ENCODE peak calls at places on chromosomes 1 and 21, in ten cellular contexts. J is GM06990, K is pancreas, E is heart left ventricle, Z is body of pancreas, P is cardiac muscle cell, R is PC-3, D is brain microvascular endothelial cell, F is K562, S is heart right ventricle. Q is an unnamed sample. For H3K27me3, the result is how much of the 10 kb centered on the place peaks cover.

GRCh38 chr1:91007092-91007491 is 14.7 kb downstream of the ZNF644 start:
- DNase-seq in D (no peak), F (no peak), K (no peak), J (no peak), S (no peak), E (no peak), R (no peak), P (no peak), Z (no peak), Q (no peak)

GRCh38 chr1:228998179-228998578 is 262.9 kb downstream of the RHOU start:
- DNase-seq in P (no peak), S (no peak), E (no peak), Z (peak), J (no peak), D (no peak), R (no peak), K (no peak), F (no peak), Q (no peak)

GRCh38 chr1:79633456-79633855 is 626.9 kb upstream of the ADGRL4 start:
- DNase-seq in S (no peak), P (no peak), J (no peak), F (no peak), D (no peak), R (peak), E (no peak), K (no peak), Z (no peak), Q (no peak)

GRCh38 chr1:151823175-151823574 is 8.4 kb downstream of the RORC start:
- DNase-seq in P (no peak), E (no peak), K (no peak), Z (no peak), D (no peak), S (no peak), R (no peak), J (no peak), F (no peak), Q (no peak)

GRCh38 chr21:33418686-33419085 is 15.5 kb downstream of the IFNGR2 start:
- DNase-seq in E (peak), S (peak), J (no peak), K (no peak), Z (no peak), D (no peak), R (no peak), F (no peak), P (no peak), Q (no peak)

GRCh38 chr1:79355073-79355472 is 348.5 kb upstream of the ADGRL4 start:
- DNase-seq in F (no peak), K (no peak), J (no peak), S (no peak), E (no peak), Z (no peak), D (peak), R (no peak), P (no peak), Q (no peak)

GRCh38 chr1:161736332-161736969 is 13.1 kb upstream of the DUSP12 start:
- DNase-seq in D (no peak), P (no peak), Z (no peak), K (no peak), F (no peak), R (peak), S (no peak), E (no peak), J (no peak), Q (no peak)

GRCh38 chr1:152926091-152926490 is 17.7 kb downstream of the IVL start:
- DNase-seq in K (no peak), Z (no peak), F (no peak), E (no peak), S (no peak), J (no peak), P (no peak), R (peak), D (no peak), Q (no peak)

GRCh38 chr1:208030320-208031091 is 119.6 kb upstream of the CD34 start:
- DNase-seq in Z (peak), J (no peak), E (peak), S (peak), K (no peak), D (peak), F (no peak), P (no peak), R (no peak), Q (no peak)

GRCh38 chr1:246567258-246568235 is 1.3 kb downstream of the CNST start:
- DNase-seq in R (peak), F (no peak), E (no peak), J (no peak), Z (no peak), P (peak), S (no peak), D (peak), K (no peak), Q (no peak)

DNA sequence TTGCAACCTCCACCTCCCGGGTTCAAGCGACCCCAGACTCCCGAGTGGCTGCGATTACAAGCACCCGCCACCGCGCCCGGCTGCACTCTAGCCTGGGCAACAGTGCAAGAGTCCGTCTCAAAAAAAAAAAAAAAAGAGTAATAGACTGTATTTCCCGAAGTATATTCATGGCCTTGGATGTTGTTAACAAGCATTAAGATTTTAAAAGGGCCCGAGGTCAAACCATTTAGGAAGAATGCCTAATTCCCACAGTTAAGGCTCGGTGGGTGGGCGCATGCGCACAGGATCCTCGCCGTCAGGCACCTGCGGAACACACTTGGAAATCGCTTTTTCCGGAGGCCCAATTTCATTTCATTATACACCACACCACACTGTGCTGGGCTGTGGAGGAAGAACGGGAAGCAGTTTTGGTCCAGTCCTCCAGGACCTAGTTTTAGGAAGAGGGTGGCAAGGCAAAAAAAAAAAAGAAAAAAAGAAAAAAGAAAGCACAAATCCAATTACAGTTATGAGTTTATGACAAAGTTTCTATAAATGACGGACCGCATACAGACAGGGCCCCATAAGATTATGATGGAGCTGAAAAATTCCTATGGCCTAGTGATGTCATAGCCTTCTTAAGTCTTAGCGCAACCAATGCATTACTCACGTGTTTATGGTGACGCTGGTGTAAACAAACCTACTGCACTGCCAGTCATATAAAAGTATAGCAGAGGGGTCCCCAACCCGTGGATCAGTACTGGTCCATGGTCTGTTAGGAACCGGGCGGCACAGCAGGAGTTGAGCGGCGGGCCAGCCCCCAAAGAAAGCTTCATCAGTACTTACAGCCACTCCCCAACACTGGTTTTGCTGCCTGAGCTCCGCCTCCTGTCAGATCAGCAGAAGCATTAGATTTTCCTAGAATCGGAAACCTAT is 38.2 kb downstream of the H3-3A start:
- DNase-seq in R (peak), Z (peak), D (peak), J (no peak), F (no peak), K (peak), E (peak), P (no peak), S (peak), Q (no peak)
- H3K4me3 ChIP-seq in R (peak), Z (peak), D (peak), J (peak), F (no peak), K (peak), E (peak), P (peak), S (peak), Q (peak)

GRCh38 chr1:217431395-217431794 is 199.5 kb downstream of the GPATCH2 start:
- DNase-seq in P (no peak), S (no peak), Z (no peak), D (no peak), E (no peak), J (no peak), K (no peak), R (peak), F (no peak), Q (no peak)
- TF ChIP-seq CTCF in P (peak), S (no peak), Z (no peak), D (peak), E (no peak), J (no peak), K (no peak), R (peak), F (no peak), Q (no peak)

GRCh38 chr1:181493885-181494284 is 10.6 kb downstream of the CACNA1E start:
- DNase-seq in Z (no peak), F (no peak), D (no peak), E (no peak), P (no peak), S (no peak), R (no peak), K (no peak), J (no peak), Q (no peak)
- H3K27me3 ChIP-seq in Z (under half), F (under half), D (under half), E (half or more), P (half or more), S (half or more), R (under half), K (under half), J (under half), Q (under half)

GRCh38 chr1:37557402-37557801 is 662 bp downstream of the DNALI1 start:
- DNase-seq in S (no peak), R (no peak), Z (no peak), P (no peak), E (no peak), J (no peak), F (no peak), K (no peak), D (no peak), Q (no peak)
- H3K4me3 ChIP-seq in S (no peak), R (no peak), Z (no peak), P (peak), E (peak), J (no peak), F (no peak), K (peak), D (peak), Q (peak)

DNA sequence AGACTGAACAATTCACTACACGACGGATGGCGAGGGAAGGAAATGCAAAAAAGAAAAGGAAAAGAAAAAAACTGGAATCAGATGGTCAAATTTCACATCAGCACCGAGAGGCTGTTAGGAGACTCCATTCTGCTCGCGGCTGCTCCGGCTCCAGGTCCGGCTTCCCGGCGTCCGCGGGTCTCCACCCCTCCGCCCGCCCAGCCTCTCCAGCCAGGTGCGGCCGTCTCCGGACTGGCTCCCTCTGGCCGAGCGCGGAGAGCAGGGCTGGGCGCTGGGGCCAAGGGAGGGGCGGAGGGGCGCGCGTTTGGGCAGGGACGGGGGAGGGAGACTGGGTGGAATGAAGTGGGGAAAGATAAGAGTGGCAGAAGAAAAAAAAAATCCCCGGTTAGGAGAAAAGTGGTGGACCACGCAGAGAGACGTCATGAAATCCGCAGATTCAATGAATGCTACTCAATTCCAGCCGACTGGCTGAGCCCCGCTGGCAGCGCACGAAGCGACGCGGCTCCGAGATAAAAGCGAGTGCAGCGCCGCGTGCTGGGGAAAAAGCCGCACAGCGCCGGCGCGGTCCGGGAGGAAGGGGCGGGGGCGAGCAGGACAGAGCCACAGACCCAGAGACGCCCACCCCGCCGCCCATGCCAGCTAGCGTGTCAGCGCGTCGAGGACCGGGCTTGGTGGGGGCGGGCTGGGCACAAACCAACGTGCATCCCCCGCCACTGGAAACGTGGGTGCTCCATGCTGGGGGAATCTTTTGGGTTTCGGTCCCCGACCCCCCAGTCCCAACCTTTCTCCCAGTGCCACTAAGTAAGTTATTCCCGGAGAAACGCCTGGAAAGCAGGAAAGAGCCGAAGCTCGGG is at the start of gene KCNJ6:
- DNase-seq in D (peak), Z (peak), F (peak), S (no peak), J (no peak), E (peak), P (peak), K (peak), R (no peak), Q (no peak)
- TF ChIP-seq CTCF in D (peak), Z (peak), F (peak), S (peak), J (no peak), E (peak), P (peak), K (peak), R (peak), Q (peak)

GRCh38 chr1:200028586-200029034 is 1.1 kb downstream of the NR5A2 start:
- DNase-seq in E (no peak), P (no peak), Z (no peak), R (peak), S (no peak), F (no peak), K (no peak), D (no peak), J (no peak), Q (no peak)
- H3K27me3 ChIP-seq in E (half or more), P (half or more), Z (under half), R (under half), S (half or more), F (under half), K (under half), D (under half), J (under half), Q (under half)

DNA sequence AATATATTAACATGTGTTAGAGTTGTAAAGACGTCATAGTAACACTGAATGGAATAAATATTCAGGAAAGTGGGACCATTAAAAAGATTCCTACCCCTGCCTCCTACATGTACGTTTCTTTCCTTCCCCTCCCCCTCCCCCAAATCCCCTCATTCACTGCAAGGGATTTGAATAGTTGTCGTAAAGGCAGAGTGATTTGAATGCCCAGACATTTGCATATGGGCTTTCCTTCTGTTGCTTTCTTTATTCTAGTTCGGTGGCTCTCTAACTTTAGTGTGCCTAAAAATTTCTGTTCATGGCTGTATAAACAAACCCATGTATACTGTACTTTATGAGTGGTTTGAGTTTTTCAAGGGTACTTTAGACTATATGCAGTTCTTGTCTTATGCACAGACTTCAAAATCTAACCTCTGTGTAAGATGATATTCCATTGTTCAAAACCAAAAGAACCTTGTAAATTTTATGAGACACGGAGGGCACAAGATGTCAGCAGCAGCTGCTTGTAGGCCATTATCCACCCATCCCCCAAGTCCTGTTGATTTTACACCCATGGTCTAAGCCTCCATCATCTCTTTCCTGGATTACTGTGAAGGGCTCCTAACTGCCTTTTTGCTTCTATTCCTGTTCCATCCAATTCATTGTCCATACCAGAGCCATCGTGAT is 107.0 kb upstream of the POU3F1 start:
- DNase-seq in J (no peak), R (no peak), Z (no peak), F (no peak), S (no peak), P (no peak), E (no peak), K (no peak), D (no peak), Q (no peak)
- H3K4me3 ChIP-seq in J (no peak), R (no peak), Z (no peak), F (no peak), S (no peak), P (no peak), E (no peak), K (no peak), D (no peak), Q (no peak)

DNA sequence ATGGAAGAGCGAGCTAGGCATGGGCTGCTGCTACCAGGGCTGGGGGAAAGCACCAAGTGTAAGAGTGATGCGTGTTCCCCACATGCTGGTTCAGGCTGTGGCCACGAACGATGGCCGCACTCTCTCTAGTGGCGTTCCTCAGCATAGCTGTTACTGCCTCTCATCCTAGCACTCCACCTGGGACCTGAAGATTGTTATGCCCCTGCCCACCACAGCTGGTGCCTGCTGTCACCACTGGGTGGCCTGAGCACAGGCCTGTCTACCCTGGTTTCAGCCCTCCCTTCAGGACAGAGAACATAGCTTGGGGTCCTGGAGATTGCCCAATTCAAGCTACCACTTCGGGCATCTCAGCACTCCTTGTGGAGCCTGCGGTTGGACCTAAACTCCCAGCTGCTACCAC is 80.1 kb upstream of the PDC start:
- DNase-seq in P (no peak), F (no peak), S (no peak), E (no peak), D (no peak), J (no peak), R (no peak), Z (no peak), K (no peak), Q (no peak)
- TF ChIP-seq CTCF in P (no peak), F (no peak), S (no peak), E (no peak), D (no peak), J (no peak), R (no peak), Z (no peak), K (no peak), Q (no peak)

Q was measured in left lung.